ENCODE peak calls at places on chromosome 9, in seven cellular contexts. Z is anterior cingulate cortex, O is HT-29, Q is kidney glomerular epithelial cell, X is HFFc6, N is GM20000, T is AML-193. E is an unnamed sample.
A peak's percentile ranks its signal among the peaks of the same experiment; 100 is the strongest.

GRCh38 chr9:81053298-81054025 is 635.9 kb downstream of the TLE1 start:
- DNase-seq in Q (no peak), Z (no peak), T (no peak), O (no peak), X (no peak), N (no peak), E (no peak)

GRCh38 chr9:21326526-21327139 is 8.6 kb downstream of the KLHL9 start:
- DNase-seq in X (peak; percentile 29), Z (no peak), Q (peak; percentile 43), O (peak; percentile 72), T (peak; percentile 74), N (peak; percentile 55), E (peak; percentile 64)

GRCh38 chr9:101063192-101063591 is 34.7 kb downstream of the PLPPR1 start:
- DNase-seq in X (no peak), T (no peak), N (no peak), O (no peak), Q (no peak), Z (no peak), E (no peak)

GRCh38 chr9:136530472-136531089 is 15.3 kb downstream of the NOTCH1 start:
- DNase-seq in X (no peak), Q (no peak), O (no peak), Z (no peak), N (no peak), T (no peak), E (no peak)

GRCh38 chr9:76415731-76416130 is 21.5 kb upstream of the RFK start:
- DNase-seq in T (no peak), Z (no peak), O (no peak), X (no peak), Q (peak; percentile 3), N (no peak), E (no peak)

GRCh38 chr9:70618784-70619183 is 204.3 kb upstream of the KLF9 start:
- DNase-seq in T (no peak), X (no peak), N (no peak), O (no peak), Z (no peak), Q (no peak), E (no peak)

GRCh38 chr9:71767421-71768321 is 642 bp downstream of the CEMIP2 start:
- DNase-seq in N (no peak), Z (no peak), O (peak; percentile 63), X (no peak), T (no peak), Q (no peak), E (peak; percentile 24)

GRCh38 chr9:130304643-130305042 is 39.1 kb downstream of the HMCN2 start:
- DNase-seq in N (no peak), Z (no peak), T (no peak), X (no peak), Q (no peak), O (no peak), E (no peak)

GRCh38 chr9:571066-571465 is 270.4 kb upstream of the DMRT1 start:
- DNase-seq in N (no peak), O (no peak), T (no peak), X (no peak), Z (no peak), Q (no peak), E (no peak)

GRCh38 chr9:134322781-134323241 is 3.4 kb upstream of the RXRA start:
- DNase-seq in Z (no peak), Q (no peak), T (no peak), O (no peak), X (no peak), N (no peak), E (no peak)

GRCh38 chr9:128845186-128845931 is 15.8 kb upstream of the SPOUT1 start:
- DNase-seq in X (no peak), O (peak; percentile 12), N (peak; percentile 3), Z (no peak), T (no peak), Q (no peak), E (no peak)

GRCh38 chr9:98256632-98257218 is 1.3 kb upstream of the TBC1D2 start:
- DNase-seq in T (peak; percentile 16), Q (peak; percentile 3), X (no peak), O (peak; percentile 30), N (no peak), Z (no peak), E (no peak)

GRCh38 chr9:37949576-37949975 is 45.6 kb upstream of the SLC25A51 start:
- DNase-seq in X (peak; percentile 53), N (no peak), Q (peak; percentile 76), O (peak; percentile 40), Z (no peak), T (no peak), E (no peak)

GRCh38 chr9:137578518-137579258 is at the start of gene DPH7:
- DNase-seq in O (peak; percentile 95), T (peak; percentile 81), X (peak; percentile 87), Z (peak; percentile 93), Q (peak; percentile 89), N (peak; percentile 99), E (peak; percentile 99)

GRCh38 chr9:75432888-75433287 is 344.6 kb downstream of the OSTF1 start:
- DNase-seq in O (no peak), T (no peak), Q (no peak), N (no peak), Z (no peak), X (no peak), E (no peak)

GRCh38 chr9:114497727-114498382 is 7.4 kb downstream of the WHRN start:
- DNase-seq in Z (no peak), T (no peak), X (no peak), Q (no peak), N (no peak), O (no peak), E (no peak)

GRCh38 chr9:127812936-127813675 is 10.4 kb downstream of the FPGS start:
- DNase-seq in T (no peak), Q (no peak), N (peak; percentile 10), Z (no peak), X (no peak), O (no peak), E (no peak)

GRCh38 chr9:82553654-82554366 is 509.1 kb downstream of the RASEF start:
- DNase-seq in Z (no peak), Q (no peak), O (no peak), X (no peak), T (no peak), N (no peak), E (no peak)

GRCh38 chr9:95197692-95198271 is 119.7 kb downstream of the FANCC start:
- DNase-seq in N (no peak), O (no peak), Z (no peak), Q (no peak), X (peak; percentile 17), T (no peak), E (peak; percentile 8)

GRCh38 chr9:13446935-13447334 is 167.4 kb upstream of the MPDZ start:
- DNase-seq in T (no peak), N (no peak), O (no peak), Z (no peak), Q (no peak), X (no peak), E (no peak)

GRCh38 chr9:70419546-70420266 is 5.2 kb upstream of the KLF9 start:
- DNase-seq in T (peak; percentile 93), N (peak; percentile 86), O (peak; percentile 88), Q (peak; percentile 93), X (peak; percentile 95), Z (peak; percentile 77), E (peak; percentile 89)

GRCh38 chr9:35611230-35611797 is 6.3 kb downstream of the TESK1 start:
- DNase-seq in Q (no peak), Z (peak; percentile 27), O (peak; percentile 24), X (no peak), T (peak; percentile 17), N (peak; percentile 73), E (peak; percentile 69)

GRCh38 chr9:126514037-126514821 is 99.5 kb upstream of the LMX1B start:
- DNase-seq in T (no peak), O (no peak), N (peak; percentile 80), X (peak; percentile 22), Z (peak; percentile 16), Q (no peak), E (peak; percentile 29)

E was measured in cerebellum.